ENCODE peak calls at places on chromosomes 5 and 9, in six cellular contexts. P, W, K, J, S and R are unnamed samples.

GRCh38 chr9:128274245-128274644 is 1.6 kb downstream of the GOLGA2 start:
- DNase-seq in P (no peak), W (no peak), K (no peak), J (no peak), S (no peak), R (no peak)

GRCh38 chr5:138946831-138947560 is 71.9 kb upstream of the LRRTM2 start:
- DNase-seq in S (no peak), P (peak), J (no peak), K (no peak), W (peak), R (no peak)

GRCh38 chr5:177130211-177131018 is 3.2 kb upstream of the NSD1 start:
- DNase-seq in P (no peak), J (no peak), K (peak), S (no peak), W (no peak), R (no peak)

GRCh38 chr9:30574355-30575151 is 1809.9 kb upstream of the ACO1 start:
- DNase-seq in K (peak), W (no peak), J (no peak), P (no peak), S (no peak), R (no peak)

GRCh38 chr5:134578578-134579283 is 53.3 kb downstream of the JADE2 start:
- DNase-seq in K (no peak), P (no peak), W (no peak), J (no peak), S (no peak), R (no peak)

GRCh38 chr9:130692365-130692764 is 1.2 kb upstream of the EXOSC2 start:
- DNase-seq in K (peak), J (no peak), P (no peak), S (no peak), W (peak), R (no peak)

GRCh38 chr5:38640012-38640395 is 83.6 kb upstream of the LIFR start:
- DNase-seq in W (no peak), P (no peak), S (no peak), K (no peak), J (no peak), R (no peak)

GRCh38 chr5:172849636-172850453 is 15.8 kb downstream of the ERGIC1 start:
- DNase-seq in S (no peak), K (no peak), J (no peak), P (no peak), W (peak), R (no peak)

GRCh38 chr9:18979367-18979766 is 53.6 kb downstream of the SAXO1 start:
- DNase-seq in K (no peak), P (no peak), S (no peak), W (no peak), J (no peak), R (no peak)

GRCh38 chr5:31983851-31984250 is 190.3 kb downstream of the GOLPH3 start:
- DNase-seq in K (no peak), P (no peak), W (no peak), S (no peak), J (no peak), R (no peak)

GRCh38 chr9:15086096-15087030 is 176.1 kb upstream of the FREM1 start:
- DNase-seq in P (no peak), S (no peak), K (no peak), J (no peak), W (no peak), R (no peak)

GRCh38 chr9:125990793-125991220 is 243.6 kb downstream of the PBX3 start:
- DNase-seq in W (no peak), K (no peak), J (no peak), S (no peak), P (peak), R (no peak)

GRCh38 chr9:126915281-126915816 is 767 bp downstream of the RALGPS1 start:
- DNase-seq in W (peak), J (peak), S (peak), P (peak), K (peak), R (no peak)

GRCh38 chr5:78667461-78668103 is 19.0 kb upstream of the LHFPL2 start:
- DNase-seq in P (no peak), J (no peak), W (no peak), K (no peak), S (no peak), R (no peak)

GRCh38 chr5:103041071-103041676 is 78.8 kb downstream of the GIN1 start:
- DNase-seq in J (no peak), K (peak), W (no peak), S (peak), P (no peak), R (no peak)

GRCh38 chr5:36613241-36613640 is 6.8 kb downstream of the SLC1A3 start:
- DNase-seq in W (peak), J (no peak), K (no peak), P (no peak), S (no peak), R (no peak)

GRCh38 chr5:172447646-172448365 is 6.5 kb downstream of the SH3PXD2B start:
- DNase-seq in K (no peak), S (no peak), P (no peak), J (no peak), W (no peak), R (no peak)

GRCh38 chr9:72383978-72384709 is 19.1 kb upstream of the ZFAND5 start:
- DNase-seq in S (no peak), W (no peak), J (no peak), K (no peak), P (no peak), R (no peak)

GRCh38 chr5:57805732-57806131 is 323.1 kb upstream of the ACTBL2 start:
- DNase-seq in W (no peak), J (no peak), S (no peak), K (no peak), P (no peak), R (no peak)

GRCh38 chr5:6687501-6687900 is 25.7 kb upstream of the TENT4A start:
- DNase-seq in P (no peak), S (no peak), W (no peak), J (no peak), K (no peak), R (no peak)

GRCh38 chr5:150527808-150528207 is 19.9 kb downstream of the NDST1 start:
- DNase-seq in S (no peak), P (no peak), J (no peak), W (no peak), K (no peak), R (no peak)

GRCh38 chr5:175214152-175214551 is 229.8 kb downstream of the DRD1 start:
- DNase-seq in W (no peak), S (peak), K (no peak), J (no peak), P (peak), R (no peak)

GRCh38 chr5:136249678-136250266 is 56.8 kb upstream of the SMIM32 start:
- DNase-seq in P (no peak), K (peak), S (peak), W (peak), J (peak), R (no peak)

GRCh38 chr5:9835121-9835770 is 205.1 kb upstream of the TAS2R1 start:
- DNase-seq in P (no peak), J (no peak), W (no peak), K (peak), S (no peak), R (no peak)
- TF ChIP-seq CTCF in P (no peak), J (no peak), W (no peak), K (peak), S (no peak), R (no peak)

GRCh38 chr9:121373401-121373769 is 3.3 kb upstream of the STOM start:
- DNase-seq in K (no peak), J (no peak), P (no peak), S (no peak), W (no peak), R (no peak)
- H3K27ac ChIP-seq in K (peak), J (peak), P (peak), S (no peak), W (peak), R (peak)

GRCh38 chr9:117535439-117535838 is 120.6 kb upstream of the ASTN2 start:
- DNase-seq in W (no peak), J (no peak), P (no peak), K (peak), S (no peak), R (no peak)
- TF ChIP-seq CTCF in W (no peak), J (no peak), P (no peak), K (peak), S (no peak), R (no peak)

GRCh38 chr5:43482490-43483064 is 1.1 kb downstream of the TMEM267 start:
- DNase-seq in K (peak), W (no peak), P (no peak), S (no peak), J (no peak), R (no peak)
- H3K27ac ChIP-seq in K (no peak), W (peak), P (peak), S (peak), J (peak), R (peak)

DNA sequence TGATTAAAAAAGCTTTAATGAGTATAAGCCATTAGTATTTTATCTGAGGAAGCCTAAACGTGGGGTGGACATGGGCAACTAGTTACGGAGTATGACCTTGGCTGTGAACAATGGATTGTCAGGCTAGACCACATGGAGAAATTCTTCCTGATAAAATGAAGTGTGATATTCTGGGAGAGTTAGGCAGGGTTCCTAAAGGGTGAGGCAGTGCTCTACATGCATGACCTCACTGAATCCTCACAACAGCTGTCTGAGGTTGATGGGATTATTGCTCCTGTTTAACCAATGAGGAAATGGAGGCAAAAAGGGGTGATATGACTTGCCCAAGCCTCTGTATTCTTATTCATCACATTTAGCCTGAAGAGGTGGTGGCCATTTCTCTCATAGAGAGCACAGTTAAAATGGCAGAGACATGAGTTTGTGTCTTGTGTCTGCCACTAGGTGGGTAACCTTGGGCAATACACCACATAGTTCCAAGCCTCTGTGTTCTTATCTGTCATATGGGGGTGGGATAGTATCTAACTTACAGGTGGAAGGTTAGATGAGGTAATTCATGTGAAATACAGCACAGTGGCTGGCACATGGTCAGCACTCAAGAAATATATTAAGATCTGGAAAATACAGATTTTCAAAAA is 96.1 kb upstream of the NR3C1 start:
- DNase-seq in K (peak), J (no peak), S (peak), P (no peak), W (no peak), R (no peak)
- TF ChIP-seq CTCF in K (peak), J (no peak), S (peak), P (no peak), W (no peak), R (no peak)

DNA sequence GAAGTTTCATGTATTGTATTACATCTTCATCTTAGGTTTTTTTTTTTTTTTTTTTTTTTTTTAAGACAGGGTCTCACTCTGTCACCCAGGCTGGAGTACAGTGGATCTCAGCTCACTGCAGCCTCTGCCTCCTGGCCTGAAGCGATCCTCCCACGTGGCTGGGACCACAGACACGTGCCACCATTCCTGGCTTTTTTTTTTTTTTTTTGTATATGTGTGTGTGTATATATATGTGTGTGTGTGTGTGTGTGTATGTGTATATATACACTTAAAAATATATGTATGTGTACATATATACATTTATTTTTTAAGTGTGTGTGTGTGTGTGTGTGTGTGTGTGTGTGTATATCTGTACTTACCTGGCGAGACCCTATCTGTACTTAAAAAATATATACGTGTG is 6.6 kb downstream of the DMXL1 start:
- DNase-seq in S (no peak), W (no peak), J (no peak), K (no peak), P (no peak), R (no peak)
- H3K27ac ChIP-seq in S (no peak), W (no peak), J (no peak), K (no peak), P (no peak), R (no peak)

GRCh38 chr9:112887377-112887776 is 3.3 kb downstream of the SLC46A2 start:
- DNase-seq in J (no peak), K (peak), W (no peak), S (no peak), P (peak), R (no peak)
- TF ChIP-seq CTCF in J (no peak), K (peak), W (no peak), S (peak), P (no peak), R (no peak)

GRCh38 chr9:137278061-137278912 is 761 bp downstream of the TOR4A start:
- DNase-seq in J (no peak), W (no peak), S (no peak), P (no peak), K (peak), R (no peak)

GRCh38 chr9:137275937-137276756 is 1.4 kb upstream of the TOR4A start:
- DNase-seq in P (no peak), S (no peak), W (no peak), K (no peak), J (no peak), R (no peak)

GRCh38 chr9:137275203-137275936 is 2.2 kb upstream of the TOR4A start:
- DNase-seq in J (no peak), S (no peak), P (no peak), K (no peak), W (no peak), R (no peak)

GRCh38 chr9:137277329-137278041 is at the start of gene TOR4A:
- DNase-seq in W (peak), K (peak), P (peak), S (peak), J (peak), R (peak)

GRCh38 chr9:137276757-137277328 is 683 bp upstream of the TOR4A start:
- DNase-seq in P (peak), J (peak), S (no peak), W (peak), K (peak), R (no peak)
- H3K27ac ChIP-seq in P (peak), J (peak), S (peak), W (peak), K (peak), R (peak)

DNA sequence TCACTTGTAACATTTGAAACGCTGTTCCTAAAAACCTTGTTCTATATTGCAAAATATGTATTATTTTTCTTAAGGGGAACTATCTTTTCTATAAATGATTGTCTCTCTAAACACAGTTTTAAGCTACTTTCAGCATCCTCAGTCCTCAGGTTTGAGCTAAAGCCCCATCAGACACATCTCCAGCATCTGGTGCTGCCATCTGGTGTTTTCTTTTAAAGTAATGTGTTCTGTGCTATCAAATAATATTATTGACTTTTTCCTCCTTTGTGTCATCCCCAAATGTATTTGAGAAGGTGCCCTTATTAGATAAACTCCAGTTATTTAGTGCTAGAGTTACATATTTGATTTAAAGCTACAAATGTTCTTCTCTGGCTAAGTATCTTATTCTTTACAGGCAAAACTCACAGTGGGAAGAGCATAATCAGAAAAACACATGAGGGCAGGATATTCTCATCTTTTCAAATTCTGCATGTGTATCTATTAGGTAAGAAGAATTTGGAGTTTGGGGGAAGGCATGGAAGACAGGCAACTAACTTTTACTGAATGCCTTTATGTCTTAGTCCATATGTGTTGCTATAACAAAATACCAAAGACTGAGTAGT is 27.5 kb downstream of the ZNF474 start:
- DNase-seq in K (peak), J (no peak), W (no peak), P (no peak), S (peak), R (no peak)
- TF ChIP-seq CTCF in K (peak), J (peak), W (peak), P (no peak), S (peak), R (peak)

GRCh38 chr9:8784813-8785212 is 985.2 kb upstream of the DMAC1 start:
- DNase-seq in K (no peak), S (no peak), P (no peak), W (no peak), J (no peak), R (no peak)
- H3K27ac ChIP-seq in K (no peak), S (no peak), P (peak), W (no peak), J (no peak), R (no peak)